ENCODE peak calls at places on chromosomes 16 and 17, in seven cellular contexts. G, R, S, W, D, A and H are unnamed samples.

GRCh38 chr16:20928774-20929411 is 28.3 kb downstream of the LYRM1 start:
- DNase-seq in A (peak; percentile 83), R (no peak), G (no peak), D (no peak), W (no peak), S (no peak), H (no peak)

GRCh38 chr17:55635253-55635766 is 87.4 kb downstream of the TMEM100 start:
- DNase-seq in W (no peak), G (no peak), D (no peak), A (peak; percentile 58), S (no peak), R (no peak), H (no peak)

GRCh38 chr17:83200231-83200699 is 120.9 kb downstream of the METRNL start:
- DNase-seq in D (no peak), W (peak; percentile 96), A (peak; percentile 71), R (no peak), G (peak; percentile 83), S (peak; percentile 6), H (no peak)

GRCh38 chr17:36107660-36108059 is 4.0 kb downstream of the CCL4 start:
- DNase-seq in R (no peak), D (no peak), A (no peak), W (no peak), S (no peak), G (no peak), H (no peak)

GRCh38 chr17:7014995-7015586 is 2.7 kb downstream of the RNASEK start:
- DNase-seq in R (no peak), W (no peak), D (no peak), G (no peak), A (peak; percentile 48), S (no peak), H (no peak)

GRCh38 chr16:87201052-87201451 is 116.1 kb downstream of the C16orf95 start:
- DNase-seq in W (no peak), D (no peak), R (no peak), A (peak; percentile 100), G (peak; percentile 80), S (no peak), H (no peak)

GRCh38 chr16:47978491-47979490 is 177.0 kb downstream of the ABCC12 start:
- DNase-seq in R (no peak), S (no peak), G (no peak), W (no peak), D (no peak), A (no peak), H (no peak)

GRCh38 chr16:10076037-10076436 is 106.2 kb downstream of the GRIN2A start:
- DNase-seq in A (no peak), R (peak; percentile 31), G (no peak), W (no peak), D (no peak), S (no peak), H (no peak)

GRCh38 chr17:43701318-43701743 is 39.6 kb upstream of the MEOX1 start:
- DNase-seq in S (no peak), R (no peak), D (no peak), A (peak; percentile 85), G (no peak), W (no peak), H (no peak)

GRCh38 chr16:30741461-30741914 is 6.7 kb upstream of the PHKG2 start:
- DNase-seq in S (no peak), A (peak; percentile 75), R (peak; percentile 63), W (no peak), D (no peak), G (no peak), H (no peak)

GRCh38 chr17:68981288-68981687 is 26.1 kb upstream of the ABCA8 start:
- DNase-seq in D (no peak), S (no peak), A (peak; percentile 94), W (no peak), R (no peak), G (peak; percentile 75), H (no peak)

GRCh38 chr16:78353610-78354009 is 254.2 kb downstream of the WWOX start:
- DNase-seq in G (no peak), R (no peak), A (no peak), W (no peak), S (no peak), D (no peak), H (no peak)

GRCh38 chr17:7308625-7309433 is 1.4 kb downstream of the EIF5A start:
- DNase-seq in A (peak; percentile 81), G (peak; percentile 80), R (peak; percentile 87), S (peak; percentile 71), D (no peak), W (peak; percentile 96), H (no peak)

GRCh38 chr16:87317766-87318121 is 552 bp upstream of the C16orf95 start:
- DNase-seq in A (peak; percentile 69), W (peak; percentile 93), G (peak; percentile 37), R (no peak), S (no peak), D (no peak), H (no peak)

GRCh38 chr16:27651299-27651698 is 101.4 kb downstream of the KATNIP start:
- DNase-seq in W (no peak), S (no peak), A (no peak), D (no peak), R (no peak), G (no peak), H (no peak)

GRCh38 chr17:59105852-59106462 is 723 bp downstream of the TRIM37 start:
- DNase-seq in D (peak; percentile 28), G (peak; percentile 50), W (peak; percentile 93), A (peak; percentile 38), R (no peak), S (no peak), H (peak; percentile 60)

GRCh38 chr16:12896562-12896961 is 4.8 kb upstream of the SHISA9 start:
- DNase-seq in W (no peak), A (peak; percentile 52), R (peak; percentile 50), S (peak; percentile 24), D (no peak), G (no peak), H (no peak)
- TF ChIP-seq CTCF in W (no peak), A (peak; percentile 69), R (peak; percentile 83), S (peak; percentile 48), D (peak; percentile 62), G (peak; percentile 15), H (peak; percentile 51)

GRCh38 chr16:75087040-75087979 is 29.3 kb downstream of the LDHD start:
- DNase-seq in G (no peak), W (no peak), A (peak; percentile 67), D (no peak), R (no peak), S (no peak), H (no peak)
- TF ChIP-seq CTCF in G (no peak), W (no peak), A (no peak), D (no peak), R (no peak), S (no peak), H (no peak)

GRCh38 chr17:27559996-27560481 is 70.9 kb upstream of the LGALS9 start:
- DNase-seq in S (no peak), A (peak; percentile 90), D (no peak), G (peak; percentile 56), R (no peak), W (peak; percentile 91), H (no peak)

GRCh38 chr17:27558842-27559505 is 72.0 kb upstream of the LGALS9 start:
- DNase-seq in A (no peak), W (no peak), G (no peak), D (no peak), R (no peak), S (no peak), H (no peak)

GRCh38 chr17:27560668-27561067 is 70.3 kb upstream of the LGALS9 start:
- DNase-seq in S (no peak), D (no peak), R (no peak), W (no peak), G (no peak), A (no peak), H (no peak)

GRCh38 chr17:27558341-27558740 is 72.6 kb upstream of the LGALS9 start:
- DNase-seq in G (no peak), S (no peak), A (no peak), R (no peak), D (no peak), W (no peak), H (no peak)

GRCh38 chr17:27559506-27559931 is 71.5 kb upstream of the LGALS9 start:
- DNase-seq in G (peak; percentile 53), W (peak; percentile 91), S (no peak), R (no peak), D (no peak), A (peak; percentile 73), H (no peak)
- TF ChIP-seq CTCF in G (no peak), W (no peak), S (no peak), R (no peak), D (no peak), A (peak; percentile 24), H (no peak)

DNA sequence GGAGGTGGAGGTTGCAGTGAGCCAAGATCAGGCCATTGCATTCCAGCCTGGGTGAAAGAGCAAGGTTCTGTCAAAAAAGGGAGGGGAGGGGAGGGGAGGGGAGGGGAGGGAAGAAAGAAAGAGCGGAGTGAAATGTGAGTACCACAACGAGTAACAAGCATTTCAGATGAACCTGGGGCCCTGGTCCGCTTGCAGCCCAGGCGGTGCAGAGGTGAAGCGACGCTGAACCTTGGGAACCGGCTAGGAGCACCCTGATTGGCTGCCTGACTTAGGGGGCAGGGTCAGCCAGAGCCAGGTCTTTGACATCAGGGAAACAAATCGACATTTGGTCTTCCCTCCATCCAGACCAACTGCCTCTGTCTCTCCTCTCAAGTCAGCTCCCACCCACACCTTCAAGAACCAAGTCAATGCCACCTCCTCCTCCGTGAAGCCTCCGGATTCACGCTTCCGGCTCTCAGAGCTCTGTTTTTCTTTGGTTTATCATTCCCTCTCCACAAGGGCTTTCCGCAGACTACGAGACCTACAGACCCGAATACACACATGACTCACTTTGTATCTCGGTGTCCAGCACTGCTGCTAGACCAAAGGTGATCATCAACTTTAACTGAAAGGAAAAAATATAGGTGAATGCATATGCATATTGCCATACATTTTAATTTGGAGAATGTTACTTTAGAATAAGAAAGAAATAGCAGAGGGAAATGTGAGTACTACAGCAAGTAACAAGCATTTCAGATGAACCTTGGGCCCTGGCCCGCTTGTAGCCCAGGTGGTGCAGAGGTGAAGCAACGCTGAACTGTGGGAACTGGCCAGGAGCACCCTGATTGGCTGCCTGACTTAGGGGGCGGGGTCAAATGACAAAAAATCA is 19.3 kb downstream of the OR1F1 start:
- DNase-seq in R (no peak), D (no peak), G (no peak), W (no peak), S (no peak), A (no peak), H (no peak)
- TF ChIP-seq CTCF in R (no peak), D (no peak), G (no peak), W (no peak), S (no peak), A (no peak), H (no peak)

GRCh38 chr17:76000755-76001521 is at the start of gene CDK3:
- DNase-seq in G (no peak), R (no peak), W (no peak), S (no peak), D (no peak), A (no peak), H (no peak)
- TF ChIP-seq CTCF in G (no peak), R (no peak), W (no peak), S (peak; percentile 6), D (peak; percentile 18), A (no peak), H (peak; percentile 42)